ENCODE peak calls at places on chromosomes 5 and 9, in four cellular contexts. M is CD8-positive, alpha-beta T cell; J is tibial artery; C is cardiac muscle cell. L is an unnamed sample.

GRCh38 chr9:16628421-16628820 is 242.0 kb downstream of the BNC2 start:
- DNase-seq in M (no peak), J (no peak), C (no peak), L (no peak)

GRCh38 chr9:86734762-86735161 is 212.5 kb downstream of the GAS1 start:
- DNase-seq in M (no peak), J (no peak), C (no peak), L (no peak)

GRCh38 chr5:8831251-8831650 is 714.6 kb downstream of the SEMA5A start:
- DNase-seq in M (no peak), J (no peak), C (no peak), L (no peak)

GRCh38 chr9:93184439-93185221 is 691 bp downstream of the WNK2 start:
- DNase-seq in M (no peak), J (no peak), C (peak; percentile 39), L (peak; percentile 29)

GRCh38 chr5:87411586-87412416 is 929 bp downstream of the CCNH start:
- DNase-seq in M (peak; percentile 13), J (peak; percentile 45), C (no peak), L (no peak)

GRCh38 chr5:41708604-41708940 is 161.7 kb downstream of the OXCT1 start:
- DNase-seq in M (no peak), J (no peak), C (no peak), L (no peak)

GRCh38 chr9:101119206-101119819 is 90.8 kb downstream of the PLPPR1 start:
- DNase-seq in M (no peak), J (no peak), C (peak; percentile 70), L (peak; percentile 66)

GRCh38 chr5:132074772-132075718 is 1.5 kb downstream of the CSF2 start:
- DNase-seq in M (no peak), J (no peak), C (no peak), L (no peak)

GRCh38 chr5:176629853-176630680 is at the start of the genes EIF4E1B and SNCB:
- DNase-seq in M (peak; percentile 60), J (no peak), C (peak; percentile 80), L (peak; percentile 32)

GRCh38 chr9:136978073-136978864 is 965 bp downstream of the PTGDS start:
- DNase-seq in M (peak; percentile 78), J (peak; percentile 69), C (peak; percentile 88), L (no peak)

GRCh38 chr5:38207343-38207742 is 51.0 kb upstream of the EGFLAM start:
- DNase-seq in M (no peak), J (no peak), C (no peak), L (no peak)

GRCh38 chr5:172733179-172733973 is 37.6 kb downstream of the DUSP1 start:
- DNase-seq in M (no peak), J (peak; percentile 95), C (no peak), L (no peak)

GRCh38 chr9:74846771-74847170 is 41.0 kb downstream of the TRPM6 start:
- DNase-seq in M (no peak), J (no peak), C (no peak), L (no peak)

GRCh38 chr9:30075451-30076199 is 2308.8 kb upstream of the ACO1 start:
- DNase-seq in M (no peak), J (no peak), C (no peak), L (no peak)

GRCh38 chr9:72271617-72272478 is 93.2 kb downstream of the ZFAND5 start:
- DNase-seq in M (peak; percentile 47), J (peak; percentile 37), C (peak; percentile 73), L (peak; percentile 47)

GRCh38 chr9:81687521-81688261 is 1.7 kb downstream of the TLE1 start:
- DNase-seq in M (no peak), J (peak; percentile 65), C (peak; percentile 36), L (peak; percentile 51)

GRCh38 chr9:114721491-114722362 is 39.7 kb upstream of the TEX48 start:
- DNase-seq in M (no peak), J (no peak), C (no peak), L (no peak)

GRCh38 chr9:91724609-91725505 is 225.2 kb downstream of the ROR2 start:
- DNase-seq in M (no peak), J (no peak), C (no peak), L (no peak)

GRCh38 chr9:2559212-2560152 is 62.1 kb upstream of the VLDLR start:
- DNase-seq in M (no peak), J (peak; percentile 83), C (no peak), L (no peak)

GRCh38 chr5:178786859-178787499 is 56.5 kb upstream of the ZNF354A start:
- DNase-seq in M (no peak), J (no peak), C (no peak), L (no peak)

GRCh38 chr5:14440598-14441401 is 140.8 kb upstream of the OTULINL start:
- DNase-seq in M (no peak), J (peak; percentile 79), C (no peak), L (no peak)

GRCh38 chr9:81664638-81665513 is 24.5 kb downstream of the TLE1 start:
- DNase-seq in M (no peak), J (no peak), C (no peak), L (no peak)

GRCh38 chr9:124022201-124023121 is 10.9 kb downstream of the LHX2 start:
- DNase-seq in M (no peak), J (no peak), C (peak; percentile 70), L (no peak)

GRCh38 chr5:135951807-135952206 is 3.0 kb downstream of the LECT2 start:
- DNase-seq in M (no peak), J (no peak), C (no peak), L (no peak)

GRCh38 chr5:28408186-28408585 is 1369.8 kb upstream of the CDH9 start:
- DNase-seq in M (no peak), J (no peak), C (no peak), L (no peak)

DNA sequence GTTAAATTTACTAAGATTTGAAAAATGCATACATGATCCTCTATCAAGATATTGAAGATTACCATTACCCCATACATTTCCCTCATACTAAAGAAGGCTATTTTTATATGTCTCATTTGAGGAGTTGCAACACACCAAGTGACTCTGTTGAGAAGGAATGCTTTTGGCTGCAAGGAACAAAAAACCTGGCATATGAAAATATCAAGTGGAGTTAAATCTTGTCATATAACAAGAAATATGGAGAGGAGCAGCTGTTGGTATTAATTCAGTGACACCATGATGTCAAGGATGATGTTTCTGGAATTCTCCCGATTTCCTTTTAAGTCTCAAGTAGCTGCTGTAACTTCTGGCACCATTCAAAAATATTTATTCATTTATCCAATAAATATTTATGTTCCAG is 193.8 kb downstream of the CSNK1G3 start:
- DNase-seq in M (no peak), J (no peak), C (no peak), L (no peak)
- TF ChIP-seq CTCF in M (no peak), J (no peak), C (no peak), L (no peak)

DNA sequence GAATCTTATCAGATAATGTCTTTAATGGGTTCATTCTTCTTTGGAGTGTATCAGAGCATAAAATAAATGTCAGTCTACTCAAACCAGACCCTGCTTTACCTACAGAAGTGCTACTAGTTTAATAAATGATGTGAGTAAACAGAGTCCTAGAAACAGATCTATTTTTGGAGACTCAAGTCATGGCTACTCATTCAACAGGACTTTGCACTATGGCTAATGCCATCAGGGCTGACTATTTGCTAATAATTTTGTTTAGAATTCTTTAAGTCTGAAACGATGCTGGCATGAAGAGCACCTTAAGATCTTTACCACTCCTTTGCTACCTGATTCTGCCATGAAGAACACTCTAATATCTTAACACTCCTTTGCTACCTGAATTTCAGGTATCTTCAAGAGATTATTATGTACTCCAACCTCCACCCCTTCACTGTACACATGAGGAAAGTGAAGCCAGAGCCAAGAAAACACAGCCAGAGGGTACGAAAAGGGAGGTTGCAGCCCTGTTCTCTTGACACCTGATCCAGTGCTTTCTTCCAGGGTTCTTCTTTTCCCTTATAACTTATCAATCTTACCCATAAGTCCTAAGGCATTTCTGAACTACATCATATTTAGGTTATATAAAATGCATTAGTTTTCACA is 62.4 kb downstream of the ZNF608 start:
- DNase-seq in M (no peak), J (no peak), C (no peak), L (no peak)
- TF ChIP-seq CTCF in M (no peak), J (no peak), C (no peak), L (no peak)

DNA sequence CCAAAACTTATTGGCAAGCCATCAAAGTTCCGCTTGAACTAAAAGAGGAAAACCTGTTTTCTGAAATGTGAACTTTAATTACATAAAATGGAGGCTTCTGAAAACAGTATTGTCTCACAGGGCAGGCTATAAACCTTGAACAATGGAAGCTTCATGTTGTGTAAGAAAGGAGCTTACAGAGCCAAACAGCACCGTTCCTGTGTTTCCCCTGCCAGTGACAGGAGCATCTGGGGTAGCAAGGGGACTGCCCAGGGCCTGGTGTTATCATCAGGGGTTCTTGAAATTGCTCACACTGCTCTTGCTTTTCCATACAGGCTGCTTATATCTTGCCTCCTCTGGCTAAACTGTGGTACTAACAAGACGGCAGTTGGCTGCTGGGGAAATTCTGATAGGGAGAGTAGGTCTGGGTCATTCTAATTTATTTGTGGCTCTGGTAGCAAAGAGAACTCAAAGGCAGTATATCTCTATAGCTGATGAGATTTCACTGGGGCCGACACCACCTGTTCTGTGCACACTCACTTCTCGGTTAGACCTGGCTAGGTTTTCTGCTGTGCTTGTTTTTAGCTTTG is 40.4 kb downstream of the BASP1 start:
- DNase-seq in M (no peak), J (no peak), C (no peak), L (no peak)
- TF ChIP-seq CTCF in M (no peak), J (no peak), C (no peak), L (no peak)

GRCh38 chr5:143208781-143209510 is 194.5 kb downstream of the NR3C1 start:
- DNase-seq in M (no peak), J (no peak), C (no peak), L (no peak)
- TF ChIP-seq CTCF in M (no peak), J (no peak), C (peak; percentile 11), L (no peak)

DNA sequence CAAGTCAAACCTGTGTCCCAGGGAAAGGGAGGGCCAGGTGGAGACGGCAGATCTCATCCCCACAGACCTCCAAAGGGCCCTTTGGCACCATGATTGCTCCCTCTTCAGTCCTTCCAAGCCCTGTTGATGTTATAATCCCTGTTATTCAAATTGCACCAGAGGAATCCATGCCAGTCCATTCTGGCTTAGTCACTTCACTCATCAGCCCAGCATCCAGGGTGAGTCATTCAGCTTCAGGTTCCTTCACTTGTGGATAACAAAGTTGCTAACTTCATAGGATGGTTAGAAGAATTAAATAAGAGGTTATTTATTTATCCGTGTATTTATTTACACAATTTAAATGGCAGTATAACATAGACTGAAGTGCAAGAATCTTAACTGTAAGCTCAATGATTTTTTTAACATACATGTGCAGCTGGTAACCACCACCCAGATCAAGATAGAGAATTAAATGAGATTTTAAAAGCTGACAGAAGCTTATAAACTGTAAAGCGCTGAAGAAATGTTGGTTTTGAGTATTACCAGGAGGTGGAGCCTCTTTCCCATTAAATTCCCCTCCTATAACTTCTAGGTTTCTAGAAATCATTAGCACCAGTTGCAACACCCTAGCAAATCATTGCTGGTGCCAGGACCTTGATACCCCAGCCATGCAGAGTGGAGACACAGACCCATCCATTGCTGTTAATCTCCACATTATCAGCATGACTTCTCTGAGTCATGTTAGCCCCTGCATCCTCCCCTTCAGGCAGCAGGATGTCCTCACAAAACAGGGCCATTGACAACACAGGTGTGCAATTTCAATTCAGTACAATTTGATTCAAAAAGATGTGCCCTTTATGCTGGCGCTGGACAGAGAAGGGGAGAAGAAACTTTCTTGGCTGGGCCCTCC is 77.4 kb downstream of the SEC61B start:
- DNase-seq in M (no peak), J (no peak), C (peak; percentile 19), L (no peak)
- TF ChIP-seq CTCF in M (no peak), J (no peak), C (no peak), L (peak; percentile 31)

L was measured in progenitor cell of endocrine pancreas.